ENCODE peak calls at places on chromosome 18, in four cellular contexts. X, L, A and H are unnamed samples.

GRCh38 chr18:33656889-33657288 is 78.9 kb downstream of the ASXL3 start:
- DNase-seq in X (no peak), A (no peak), L (no peak), H (no peak)

GRCh38 chr18:44594779-44595467 is 85.8 kb upstream of the SETBP1 start:
- DNase-seq in X (peak; percentile 86), L (no peak), A (no peak), H (no peak)

GRCh38 chr18:35736696-35737095 is 155.2 kb downstream of the GALNT1 start:
- DNase-seq in L (no peak), A (no peak), X (no peak), H (no peak)

GRCh38 chr18:33440011-33440383 is 524 bp downstream of the CCDC178 start:
- DNase-seq in L (peak; percentile 1), X (no peak), A (peak; percentile 44), H (peak; percentile 29)

GRCh38 chr18:76953186-76953982 is 131.0 kb downstream of the ZNF236 start:
- DNase-seq in L (no peak), A (no peak), X (no peak), H (no peak)

GRCh38 chr18:7775848-7776247 is 208.7 kb downstream of the PTPRM start:
- DNase-seq in L (no peak), A (no peak), X (no peak), H (no peak)

GRCh38 chr18:43277164-43277600 is at the start of gene SYT4:
- DNase-seq in X (no peak), A (peak; percentile 45), L (peak; percentile 2), H (peak; percentile 48)

GRCh38 chr18:4060427-4061281 is 394.5 kb downstream of the DLGAP1 start:
- DNase-seq in A (no peak), L (no peak), X (no peak), H (no peak)

GRCh38 chr18:56146565-56146964 is 491.8 kb downstream of the TXNL1 start:
- DNase-seq in A (no peak), X (no peak), L (no peak), H (no peak)

GRCh38 chr18:34764451-34764850 is 54.4 kb downstream of the DTNA start:
- DNase-seq in X (no peak), L (no peak), A (no peak), H (no peak)

GRCh38 chr18:27604583-27604982 is 419.5 kb upstream of the CHST9 start:
- DNase-seq in X (peak; percentile 73), L (no peak), A (no peak), H (no peak)

GRCh38 chr18:11323359-11323819 is 174.0 kb upstream of the PIEZO2 start:
- DNase-seq in A (no peak), X (peak; percentile 86), L (no peak), H (no peak)

GRCh38 chr18:31203086-31203793 is 40.6 kb upstream of the DSC1 start:
- DNase-seq in X (no peak), L (no peak), A (peak; percentile 6), H (no peak)

GRCh38 chr18:25726278-25726677 is 364.1 kb downstream of the SS18 start:
- DNase-seq in L (no peak), X (peak; percentile 54), A (no peak), H (no peak)

GRCh38 chr18:79544386-79544963 is 135.1 kb upstream of the CTDP1 start:
- DNase-seq in A (no peak), X (no peak), L (no peak), H (no peak)

GRCh38 chr18:51195086-51195601 is 2.3 kb downstream of the MEX3C start:
- DNase-seq in L (no peak), X (no peak), A (no peak), H (no peak)

GRCh38 chr18:6013101-6013790 is 117.9 kb upstream of the TMEM200C start:
- DNase-seq in A (no peak), X (no peak), L (no peak), H (no peak)

GRCh38 chr18:73879771-73880170 is 267.9 kb downstream of the FBXO15 start:
- DNase-seq in L (no peak), X (peak; percentile 6), A (no peak), H (no peak)

GRCh38 chr18:32770181-32770650 is 2.6 kb downstream of the KLHL14 start:
- DNase-seq in X (no peak), L (no peak), A (no peak), H (no peak)

GRCh38 chr18:75248426-75249191 is 38.0 kb downstream of the TSHZ1 start:
- DNase-seq in A (no peak), X (no peak), L (no peak), H (peak; percentile 60)

GRCh38 chr18:12569791-12570190 is 88.1 kb downstream of the SPIRE1 start:
- DNase-seq in X (no peak), A (no peak), L (no peak), H (no peak)

GRCh38 chr18:44036500-44036899 is 644.2 kb upstream of the SETBP1 start:
- DNase-seq in A (no peak), L (no peak), X (no peak), H (no peak)

GRCh38 chr18:29164993-29165599 is 988.2 kb upstream of the CDH2 start:
- DNase-seq in L (no peak), A (no peak), X (peak; percentile 91), H (peak; percentile 65)